ENCODE peak calls at places on chromosomes 5 and 9, in seven cellular contexts. I is H1, K is GM12878, L is GM12891, M is HepG2, S is SK-N-SH, X is K562. F is an unnamed sample.

GRCh38 chr5:181217805-181218065 is 5.3 kb upstream of the TRIM41 start:
- DNase-seq in M (no peak), I (no peak), K (no peak), X (no peak), L (no peak), S (no peak), F (no peak)

GRCh38 chr5:172805736-172806255 is 28.3 kb upstream of the ERGIC1 start:
- DNase-seq in S (no peak), M (no peak), X (peak; percentile 43), K (no peak), I (no peak), L (no peak), F (no peak)

GRCh38 chr9:114777841-114778240 is 28.0 kb downstream of the TNFSF15 start:
- DNase-seq in X (no peak), S (no peak), M (no peak), I (no peak), L (no peak), K (no peak), F (no peak)

GRCh38 chr5:36452394-36453100 is 150.8 kb upstream of the RANBP3L start:
- DNase-seq in L (no peak), K (no peak), M (no peak), S (no peak), I (no peak), X (no peak), F (no peak)

GRCh38 chr9:79929285-79929684 is 357.5 kb downstream of the TLE4 start:
- DNase-seq in S (no peak), L (no peak), X (no peak), K (no peak), M (no peak), I (no peak), F (no peak)

GRCh38 chr9:111886983-111887718 is 9.5 kb upstream of the UGCG start:
- DNase-seq in I (no peak), K (no peak), M (no peak), X (no peak), L (no peak), S (no peak), F (no peak)

GRCh38 chr5:35029333-35029732 is 18.4 kb downstream of the AGXT2 start:
- DNase-seq in S (no peak), M (no peak), K (no peak), I (no peak), L (no peak), X (no peak), F (no peak)

GRCh38 chr9:134306583-134307222 is 19.6 kb upstream of the RXRA start:
- DNase-seq in M (no peak), L (no peak), K (no peak), I (no peak), S (no peak), X (no peak), F (no peak)

GRCh38 chr5:171397190-171397589 is 9.5 kb downstream of the NPM1 start:
- DNase-seq in M (no peak), I (no peak), S (no peak), L (no peak), K (no peak), X (no peak), F (no peak)

GRCh38 chr9:93081081-93081529 is 14.9 kb upstream of the CARD19 start:
- DNase-seq in I (no peak), M (no peak), X (no peak), S (peak; percentile 17), K (no peak), L (no peak), F (no peak)

GRCh38 chr9:122219856-122220672 is 8.7 kb downstream of the LHX6 start:
- DNase-seq in L (no peak), X (no peak), I (no peak), K (no peak), S (peak; percentile 54), M (no peak), F (no peak)

GRCh38 chr5:118554991-118555390 is 433.4 kb downstream of the DTWD2 start:
- DNase-seq in M (no peak), X (no peak), I (no peak), S (no peak), L (no peak), K (no peak), F (no peak)

GRCh38 chr5:172303996-172304335 is 20.4 kb upstream of the UBTD2 start:
- DNase-seq in K (no peak), L (no peak), X (no peak), M (no peak), S (no peak), I (no peak), F (no peak)

GRCh38 chr5:126543660-126544059 is 51.4 kb downstream of the ALDH7A1 start:
- DNase-seq in M (peak; percentile 75), X (no peak), S (no peak), K (no peak), I (no peak), L (no peak), F (no peak)

GRCh38 chr9:35538361-35539234 is 48.7 kb downstream of the RUSC2 start:
- DNase-seq in X (no peak), L (no peak), S (peak; percentile 86), I (no peak), M (no peak), K (no peak), F (no peak)

GRCh38 chr5:10607666-10608442 is 44.0 kb downstream of the ANKRD33B start:
- DNase-seq in X (peak; percentile 82), K (peak; percentile 63), M (no peak), I (no peak), L (no peak), S (no peak), F (no peak)

GRCh38 chr9:97045300-97045699 is 6.4 kb upstream of the CTSV start:
- DNase-seq in K (no peak), X (no peak), M (no peak), I (no peak), S (no peak), L (no peak), F (no peak)

GRCh38 chr9:98726735-98727134 is 18.0 kb upstream of the GABBR2 start:
- DNase-seq in K (no peak), M (no peak), X (no peak), L (no peak), I (no peak), S (no peak), F (no peak)

GRCh38 chr5:56522972-56523371 is 289.8 kb upstream of the ANKRD55 start:
- DNase-seq in L (no peak), K (no peak), X (no peak), S (no peak), I (no peak), M (no peak), F (no peak)

DNA sequence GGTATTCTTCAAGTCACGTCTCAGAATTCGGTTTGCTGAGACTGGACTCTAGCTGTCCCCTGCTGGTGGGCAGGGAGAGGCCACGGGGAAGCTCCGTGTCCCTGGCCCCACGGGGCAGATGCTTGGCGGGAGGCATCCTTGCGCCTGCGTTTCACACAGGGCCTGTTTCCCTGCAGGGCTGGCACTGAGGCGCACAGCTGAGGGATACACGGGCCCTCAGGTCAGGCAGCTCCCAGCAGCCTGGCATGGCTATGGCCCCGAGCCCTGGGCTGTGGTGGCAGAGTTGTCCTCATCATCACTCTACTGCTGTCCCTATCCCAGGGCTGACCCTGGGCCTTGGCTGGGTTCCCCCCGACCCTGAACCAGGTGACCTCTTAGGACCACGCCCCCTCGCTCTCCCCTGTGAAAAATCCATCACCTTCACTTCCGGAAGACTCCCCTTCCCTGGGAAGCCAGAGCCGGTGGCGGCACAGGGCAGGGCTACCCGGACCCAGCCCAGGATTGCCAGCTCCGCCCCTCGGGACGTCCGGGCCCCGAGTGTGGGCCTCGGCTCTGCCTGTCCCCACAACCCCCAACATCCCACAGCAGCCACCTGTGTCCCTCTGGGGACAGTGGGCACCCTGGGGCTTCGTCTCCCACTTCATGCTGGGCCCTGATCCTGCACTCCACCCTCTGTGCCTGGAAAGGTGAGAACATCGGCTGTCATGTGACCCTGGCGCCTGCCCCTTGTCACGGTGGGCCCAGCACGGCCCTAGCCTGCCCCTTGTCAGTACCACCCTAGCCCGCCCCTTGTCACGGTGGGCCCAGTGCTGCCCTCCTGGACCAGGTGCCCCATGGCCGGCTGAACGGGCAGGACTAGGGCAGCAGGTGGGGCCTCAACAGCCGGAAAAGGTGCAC is 5.0 kb downstream of the DPP7 start:
- DNase-seq in M (no peak), I (no peak), S (no peak), X (no peak), L (no peak), K (no peak), F (no peak)
- TF ChIP-seq TAF1 in M (no peak), I (no peak), S (no peak), X (no peak), L (no peak), K (no peak), F (no peak)

GRCh38 chr5:63860379-63860778 is 101.9 kb downstream of the HTR1A start:
- DNase-seq in S (no peak), I (no peak), L (no peak), X (no peak), K (no peak), M (no peak), F (no peak)
- TF ChIP-seq POLR2AphosphoS5 in S (no peak), I (no peak), L (no peak), X (no peak), K (no peak), M (no peak), F (no peak)

DNA sequence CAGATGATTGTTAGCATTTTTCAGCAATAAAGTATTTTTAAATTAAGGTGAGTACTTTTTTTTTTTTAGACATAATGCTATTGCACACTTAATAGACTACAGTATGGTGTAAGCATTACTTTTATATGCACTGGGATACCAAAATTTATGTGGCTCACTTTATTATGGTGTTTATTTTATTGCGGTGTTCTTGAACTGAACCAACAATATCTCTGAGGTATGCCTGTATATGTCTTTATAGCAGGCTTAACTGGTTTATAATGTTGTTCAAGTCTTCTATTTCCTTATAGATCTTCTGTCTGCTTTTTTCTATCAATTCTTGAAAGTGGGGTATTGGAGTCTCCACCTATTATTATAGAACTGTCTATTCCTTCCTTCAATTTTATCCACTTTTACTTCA is 18.0 kb downstream of the ZBTB43 start:
- DNase-seq in M (no peak), L (no peak), X (no peak), S (no peak), K (no peak), I (no peak), F (no peak)
- TF ChIP-seq TAF1 in M (no peak), L (no peak), X (no peak), S (no peak), K (no peak), I (no peak), F (no peak)

DNA sequence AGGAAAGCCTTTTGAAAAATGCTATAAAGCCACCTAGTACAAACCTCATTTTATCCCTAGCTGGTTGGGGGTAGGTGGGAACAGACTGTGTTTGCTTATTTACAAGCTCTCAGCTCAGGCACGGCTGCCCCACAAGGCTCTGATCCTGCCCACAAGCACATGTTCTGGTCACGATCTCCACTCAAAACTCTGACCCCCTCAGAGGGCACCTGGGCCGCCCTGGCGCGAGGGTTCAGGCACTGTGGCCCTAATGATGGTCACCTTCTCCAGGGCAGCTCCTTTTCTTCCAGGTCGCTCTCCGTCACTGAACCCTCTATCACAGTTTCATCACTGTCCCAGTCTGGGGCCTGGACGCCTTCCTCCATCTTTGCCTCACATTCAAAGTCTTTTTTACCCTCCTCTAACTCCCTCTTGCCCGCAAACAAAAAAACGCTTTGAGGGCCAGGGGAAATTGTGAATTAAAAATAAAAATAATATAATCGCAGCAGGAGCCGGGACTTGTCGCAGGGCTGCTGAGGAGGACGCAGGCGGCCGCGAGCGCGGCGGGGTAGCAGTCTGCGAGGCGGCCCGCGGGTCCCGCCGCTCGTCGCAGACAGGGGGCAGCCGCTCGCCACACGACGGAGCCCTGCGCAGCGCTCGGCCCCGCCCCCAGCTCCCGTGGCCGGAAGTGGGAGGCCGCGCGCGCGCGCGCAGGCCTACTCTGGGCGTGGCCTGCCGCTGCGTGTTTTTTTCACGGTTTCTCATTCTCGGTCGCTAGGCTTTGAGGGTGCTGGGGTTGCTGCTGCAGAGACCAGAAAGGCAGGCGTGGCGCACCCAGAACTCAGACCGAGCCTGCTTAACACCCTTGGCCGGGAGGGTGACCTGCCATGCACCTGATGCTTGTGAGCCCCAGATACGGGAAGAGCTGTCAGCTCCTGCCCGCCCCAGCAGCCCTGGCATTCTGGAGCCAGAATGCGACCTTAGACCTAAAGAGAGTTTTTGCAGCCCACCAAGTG is at the start of gene ANKRD31:
- DNase-seq in X (peak; percentile 91), I (no peak), S (peak; percentile 96), M (peak; percentile 43), L (peak; percentile 91), K (peak; percentile 42), F (peak; percentile 82)
- TF ChIP-seq POLR2AphosphoS5 in X (peak; percentile 45), I (no peak), S (peak; percentile 71), M (peak; percentile 72), L (no peak), K (no peak), F (no peak)

F was measured in GM12892.